ENCODE peak calls at places on chromosomes 12 and 14, in eight cellular contexts. I is HCT116, P is transverse colon, O is heart left ventricle, R is stomach, U is adrenal gland, G is suprapubic skin, N is sigmoid colon. L is an unnamed sample.

GRCh38 chr14:96920023-96920422 is 122.8 kb downstream of the VRK1 start:
- DNase-seq in I (no peak), P (no peak), O (no peak), R (no peak), U (no peak), G (no peak), N (no peak), L (no peak)

GRCh38 chr12:111041091-111041490 is 120.7 kb upstream of the MYL2 start:
- DNase-seq in I (no peak), P (no peak), O (no peak), R (no peak), U (no peak), G (no peak), N (no peak), L (no peak)

GRCh38 chr12:10998204-10998603 is at the start of gene TAS2R20:
- DNase-seq in I (no peak), P (no peak), O (no peak), R (no peak), U (no peak), G (no peak), N (no peak), L (no peak)

GRCh38 chr12:76197283-76197682 is 112.8 kb upstream of the NAP1L1 start:
- DNase-seq in I (no peak), P (no peak), O (no peak), R (no peak), U (no peak), G (no peak), N (no peak), L (no peak)

GRCh38 chr14:31261859-31262739 is 54.5 kb upstream of the HECTD1 start:
- DNase-seq in I (no peak), P (no peak), O (peak; percentile 41), R (peak; percentile 75), U (peak; percentile 55), G (no peak), N (peak; percentile 65), L (no peak)

GRCh38 chr14:56196274-56196673 is 78.1 kb downstream of the PELI2 start:
- DNase-seq in I (no peak), P (no peak), O (no peak), R (no peak), U (no peak), G (no peak), N (no peak), L (no peak)

GRCh38 chr12:4736048-4736447 is 15.8 kb downstream of the GALNT8 start:
- DNase-seq in I (no peak), P (no peak), O (no peak), R (no peak), U (no peak), G (no peak), N (no peak), L (no peak)

GRCh38 chr14:102210421-102211042 is 70.8 kb downstream of the WDR20 start:
- DNase-seq in I (no peak), P (no peak), O (no peak), R (no peak), U (no peak), G (no peak), N (peak; percentile 32), L (no peak)

GRCh38 chr14:101250336-101250947 is 310.9 kb upstream of the DIO3 start:
- DNase-seq in I (no peak), P (no peak), O (no peak), R (peak; percentile 22), U (no peak), G (peak; percentile 74), N (no peak), L (no peak)

GRCh38 chr12:115749071-115749470 is 528.4 kb downstream of the MED13L start:
- DNase-seq in I (no peak), P (no peak), O (no peak), R (no peak), U (no peak), G (no peak), N (no peak), L (no peak)

GRCh38 chr14:105313381-105314286 is 914 bp upstream of the PACS2 start:
- DNase-seq in I (no peak), P (peak; percentile 35), O (peak; percentile 64), R (peak; percentile 43), U (peak; percentile 68), G (no peak), N (no peak), L (peak; percentile 52)

GRCh38 chr12:13437541-13437940 is 241.0 kb downstream of the EMP1 start:
- DNase-seq in I (peak; percentile 6), P (no peak), O (no peak), R (no peak), U (no peak), G (no peak), N (no peak), L (no peak)

GRCh38 chr12:111445311-111446043 is 39.8 kb downstream of the SH2B3 start:
- DNase-seq in I (no peak), P (no peak), O (no peak), R (peak; percentile 24), U (no peak), G (peak; percentile 56), N (peak; percentile 63), L (no peak)

GRCh38 chr12:6451348-6452244 is at the start of gene TAPBPL:
- DNase-seq in I (no peak), P (peak; percentile 89), O (peak; percentile 93), R (peak; percentile 81), U (peak; percentile 95), G (no peak), N (peak; percentile 93), L (peak; percentile 68)

DNA sequence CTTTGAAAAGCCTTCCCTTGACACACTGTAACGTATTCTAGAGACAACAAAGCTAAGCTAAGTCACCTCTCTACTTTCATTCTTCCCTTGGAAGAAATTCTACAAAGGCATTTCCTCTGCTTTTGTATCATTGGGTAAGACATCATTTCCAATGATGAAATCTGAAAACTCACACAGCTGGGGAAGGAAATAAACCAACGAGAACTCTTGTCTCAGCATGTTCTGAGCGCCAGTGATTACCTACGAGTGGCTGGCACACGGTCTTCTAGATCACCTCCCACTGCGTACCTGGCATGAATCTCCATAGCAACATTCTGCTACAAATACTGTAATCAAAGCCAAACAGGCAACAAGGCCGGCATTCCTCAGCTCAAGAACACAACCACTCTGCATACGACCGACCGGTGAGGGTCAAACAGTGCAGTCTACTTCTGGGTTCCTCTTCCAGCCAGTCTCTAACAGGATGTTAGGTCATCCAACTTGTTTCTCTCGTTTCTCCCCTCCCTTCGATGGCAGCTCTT is 7.6 kb downstream of the VPS37B start:
- DNase-seq in I (peak; percentile 81), P (peak; percentile 78), O (peak; percentile 54), R (peak; percentile 86), U (peak; percentile 81), G (peak; percentile 84), N (no peak), L (no peak)
- TF ChIP-seq POLR2A in I (no peak), P (peak; percentile 69), O (no peak), R (peak; percentile 56), U (no peak), G (no peak), N (no peak), L (no peak)

GRCh38 chr12:53184828-53185227 is 4.1 kb upstream of the CSAD start:
- DNase-seq in I (no peak), P (no peak), O (no peak), R (no peak), U (peak; percentile 49), G (no peak), N (no peak), L (no peak)

GRCh38 chr12:53186745-53187144 is 6.0 kb upstream of the CSAD start:
- DNase-seq in I (no peak), P (no peak), O (no peak), R (no peak), U (peak; percentile 24), G (no peak), N (no peak), L (no peak)

GRCh38 chr12:53185582-53186153 is 4.9 kb upstream of the CSAD start:
- DNase-seq in I (no peak), P (no peak), O (no peak), R (no peak), U (peak; percentile 20), G (no peak), N (no peak), L (no peak)

GRCh38 chr12:53190108-53190729 is 9.5 kb upstream of the CSAD start:
- DNase-seq in I (peak; percentile 23), P (peak; percentile 44), O (peak; percentile 64), R (peak; percentile 61), U (peak; percentile 77), G (peak; percentile 79), N (peak; percentile 86), L (no peak)

DNA sequence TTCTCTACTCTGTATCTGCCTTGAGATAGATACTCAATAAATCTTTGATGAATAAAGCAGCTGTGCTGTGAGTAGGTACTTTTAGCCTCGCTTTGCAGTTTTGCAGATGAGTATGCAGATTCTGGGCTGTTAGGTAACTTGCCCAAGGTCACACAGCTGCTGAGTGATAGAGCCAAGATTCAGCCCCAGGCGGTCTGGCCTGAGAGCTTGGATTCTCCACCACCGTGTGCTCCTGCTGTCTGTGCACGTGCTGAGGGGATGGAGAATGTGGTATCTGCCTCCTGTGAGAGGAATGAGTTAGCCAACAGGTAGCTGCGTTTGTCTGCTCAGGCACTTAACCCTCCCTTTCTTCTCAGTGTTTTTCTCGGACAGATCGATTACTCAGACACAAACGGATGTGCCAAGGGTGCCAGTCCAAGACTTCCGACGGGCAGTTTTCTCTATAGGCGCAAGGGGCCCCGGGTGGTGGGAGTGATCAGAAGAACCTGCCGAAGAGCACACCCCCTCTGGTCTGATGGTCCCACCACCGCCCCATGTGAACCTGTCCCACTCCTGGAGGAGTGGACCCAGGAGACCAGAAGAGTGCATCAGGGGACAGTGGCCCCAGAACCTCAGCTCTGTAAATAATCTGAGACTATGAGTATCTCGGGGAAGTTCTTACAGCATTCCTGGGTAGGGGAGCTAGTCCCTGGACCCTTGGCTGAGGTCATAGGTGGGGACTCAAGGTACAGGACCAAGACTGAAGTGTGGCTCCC is 6.6 kb upstream of the CSAD start:
- DNase-seq in I (no peak), P (no peak), O (no peak), R (no peak), U (peak; percentile 82), G (no peak), N (no peak), L (no peak)
- TF ChIP-seq POLR2A in I (no peak), P (no peak), O (no peak), R (no peak), U (no peak), G (no peak), N (no peak), L (no peak)

DNA sequence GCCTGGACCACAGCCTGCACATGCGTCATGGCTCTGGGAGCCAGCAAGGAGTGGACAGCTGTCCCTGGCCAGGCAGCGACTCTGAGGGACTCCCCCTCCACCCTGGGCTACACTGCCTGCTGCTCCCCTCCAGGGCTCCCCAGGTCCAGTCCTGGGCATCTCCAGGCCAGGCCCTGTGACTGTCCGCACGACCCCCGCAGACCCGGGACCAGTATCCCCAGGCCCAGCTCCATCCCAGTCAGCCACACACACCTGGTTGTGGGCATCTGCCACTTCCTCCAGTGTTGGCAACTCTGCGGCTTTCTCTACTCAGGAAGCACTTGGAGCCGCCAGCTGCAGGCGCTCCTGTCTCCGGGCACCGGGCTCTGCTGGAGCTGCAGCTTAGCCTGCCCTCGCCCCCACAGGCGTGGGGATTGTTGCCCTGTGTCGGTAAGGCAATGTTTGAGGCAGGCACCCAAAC is 2.4 kb downstream of the ULK1 start:
- DNase-seq in I (no peak), P (no peak), O (no peak), R (no peak), U (no peak), G (peak; percentile 90), N (no peak), L (no peak)
- TF ChIP-seq POLR2A in I (no peak), P (no peak), O (no peak), R (no peak), U (no peak), G (no peak), N (no peak), L (no peak)

DNA sequence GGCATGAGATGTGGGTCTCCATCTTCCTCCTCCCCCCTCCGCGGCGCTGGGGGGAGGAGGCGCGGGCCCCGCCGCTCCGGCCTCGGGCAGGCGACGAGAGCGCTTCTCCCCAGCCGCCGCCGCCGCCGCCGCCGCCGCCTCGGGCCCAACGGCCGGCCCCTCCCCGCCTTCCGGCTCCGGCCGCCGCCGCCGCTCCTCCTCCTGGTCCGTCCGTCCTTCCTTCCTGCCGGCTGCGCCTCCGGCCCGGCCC is 411 bp downstream of the FBXL14 start:
- DNase-seq in I (no peak), P (peak; percentile 76), O (peak; percentile 79), R (peak; percentile 73), U (peak; percentile 68), G (no peak), N (peak; percentile 79), L (peak; percentile 51)
- TF ChIP-seq POLR2A in I (no peak), P (no peak), O (no peak), R (no peak), U (no peak), G (no peak), N (no peak), L (no peak)

L was measured in GM12891.